ENCODE peak calls at places on chromosome 4, in five cellular contexts. M, L, D, V and X are unnamed samples.

GRCh38 chr4:5114911-5115310 is 63.6 kb downstream of the STK32B start:
- DNase-seq in M (no peak), L (no peak), D (peak; percentile 39), V (peak; percentile 34), X (no peak)

GRCh38 chr4:76199664-76200211 is 13.9 kb downstream of the SCARB2 start:
- DNase-seq in M (no peak), L (peak; percentile 29), D (no peak), V (no peak), X (no peak)

GRCh38 chr4:13364653-13365052 is 119.5 kb downstream of the RAB28 start:
- DNase-seq in M (no peak), L (no peak), D (no peak), V (no peak), X (no peak)

GRCh38 chr4:139655116-139655515 is 10.5 kb upstream of the MGST2 start:
- DNase-seq in M (peak; percentile 29), L (no peak), D (peak; percentile 64), V (no peak), X (no peak)

GRCh38 chr4:85812776-85813175 is 337.8 kb downstream of the ARHGAP24 start:
- DNase-seq in M (no peak), L (no peak), D (peak; percentile 15), V (no peak), X (no peak)

GRCh38 chr4:98838977-98839618 is 89.8 kb downstream of the EIF4E start:
- DNase-seq in M (no peak), L (no peak), D (peak; percentile 21), V (no peak), X (no peak)

GRCh38 chr4:177302371-177303100 is 7.1 kb upstream of the NEIL3 start:
- DNase-seq in M (no peak), L (no peak), D (peak; percentile 39), V (peak; percentile 39), X (peak; percentile 4)

GRCh38 chr4:183398298-183399129 is 45.9 kb upstream of the CDKN2AIP start:
- DNase-seq in M (peak; percentile 62), L (peak; percentile 72), D (peak; percentile 92), V (no peak), X (peak; percentile 95)

GRCh38 chr4:8571702-8572685 is 8.2 kb upstream of the GPR78 start:
- DNase-seq in M (no peak), L (no peak), D (peak; percentile 50), V (no peak), X (peak; percentile 76)

GRCh38 chr4:149605601-149606378 is 209.9 kb downstream of the IQCM start:
- DNase-seq in M (peak; percentile 82), L (no peak), D (peak; percentile 65), V (peak; percentile 25), X (peak; percentile 4)

GRCh38 chr4:106681381-106681921 is 312.9 kb upstream of the GIMD1 start:
- DNase-seq in M (no peak), L (no peak), D (no peak), V (no peak), X (no peak)

GRCh38 chr4:89048906-89049601 is 7.9 kb downstream of the FAM13A start:
- DNase-seq in M (no peak), L (no peak), D (peak; percentile 10), V (no peak), X (peak; percentile 36)

GRCh38 chr4:7194251-7195137 is 2.2 kb downstream of the SORCS2 start:
- DNase-seq in M (no peak), L (peak; percentile 42), D (peak; percentile 65), V (no peak), X (peak; percentile 90)

GRCh38 chr4:59968796-59969195 is 1231.3 kb upstream of the ADGRL3 start:
- DNase-seq in M (no peak), L (no peak), D (no peak), V (no peak), X (no peak)

GRCh38 chr4:6468376-6468775 is 4.0 kb downstream of the PPP2R2C start:
- DNase-seq in M (no peak), L (no peak), D (no peak), V (no peak), X (peak; percentile 69)

GRCh38 chr4:184824081-184824775 is 1.5 kb downstream of the ACSL1 start:
- DNase-seq in M (no peak), L (no peak), D (peak; percentile 8), V (no peak), X (no peak)

GRCh38 chr4:110361921-110362320 is 114.0 kb upstream of the ENPEP start:
- DNase-seq in M (no peak), L (no peak), D (peak; percentile 29), V (peak; percentile 1), X (peak; percentile 2)

GRCh38 chr4:56532239-56532638 is 26.6 kb downstream of the ARL9 start:
- DNase-seq in M (no peak), L (no peak), D (no peak), V (no peak), X (no peak)

GRCh38 chr4:153346563-153346962 is 2.1 kb downstream of the MND1 start:
- DNase-seq in M (no peak), L (no peak), D (no peak), V (no peak), X (no peak)

GRCh38 chr4:40622913-40623312 is 6.8 kb downstream of the RBM47 start:
- DNase-seq in M (no peak), L (no peak), D (no peak), V (no peak), X (no peak)

GRCh38 chr4:139367421-139368090 is 65.3 kb upstream of the NDUFC1 start:
- DNase-seq in M (peak; percentile 42), L (no peak), D (peak; percentile 67), V (peak; percentile 27), X (peak; percentile 66)

GRCh38 chr4:167109859-167110258 is 124.4 kb downstream of the SPOCK3 start:
- DNase-seq in M (no peak), L (no peak), D (no peak), V (no peak), X (no peak)

GRCh38 chr4:131001371-131001770 is 1905.4 kb downstream of the C4orf33 start:
- DNase-seq in M (peak; percentile 50), L (no peak), D (no peak), V (no peak), X (no peak)

GRCh38 chr4:22824091-22824490 is 131.4 kb downstream of the GBA3 start:
- DNase-seq in M (no peak), L (no peak), D (no peak), V (no peak), X (no peak)

GRCh38 chr4:107449611-107450369 is 270.2 kb downstream of the PAPSS1 start:
- DNase-seq in M (no peak), L (no peak), D (no peak), V (peak; percentile 19), X (no peak)

GRCh38 chr4:143531368-143531767 is 17.9 kb downstream of the SMARCA5 start:
- DNase-seq in M (no peak), L (no peak), D (peak; percentile 45), V (no peak), X (no peak)

GRCh38 chr4:45638641-45639040 is 485.2 kb downstream of the GABRG1 start:
- DNase-seq in M (no peak), L (no peak), D (no peak), V (no peak), X (no peak)

GRCh38 chr4:118981839-118982381 is 93.3 kb downstream of the SYNPO2 start:
- DNase-seq in M (peak; percentile 81), L (no peak), D (peak; percentile 97), V (peak; percentile 83), X (peak; percentile 97)

GRCh38 chr4:123786955-123787354 is 390.4 kb downstream of the SPRY1 start:
- DNase-seq in M (peak; percentile 59), L (peak; percentile 60), D (peak; percentile 25), V (no peak), X (no peak)

GRCh38 chr4:86032476-86033022 is 327.3 kb downstream of the MAPK10 start:
- DNase-seq in M (peak; percentile 67), L (no peak), D (peak; percentile 93), V (peak; percentile 95), X (peak; percentile 77)